ENCODE peak calls at places on chromosomes 1 and 21, in nine cellular contexts. One of them, this sample, is unnamed.

GRCh38 chr1:117189726-117190125 is 21.0 kb downstream of the VTCN1 start:
- DNase-seq in activated T-helper 9 cell treated with anti-CD3 and anti-CD28 coated beads, Interleukin-2, amount 50 U/mL, for 16 hours: no peak
- DNase-seq in sciatic nerve: no peak
- DNase-seq in AG08396: no peak
- DNase-seq in cardiac fibroblast: no peak
- DNase-seq in fibroblast of the aortic adventitia: no peak
- DNase-seq in T follicular helper cell: no peak
- DNase-seq in H4: no peak
- DNase-seq in NCI-H2081: no peak
- DNase-seq in this sample: no peak

GRCh38 chr1:209064850-209065249 is 518.7 kb upstream of the CAMK1G start:
- DNase-seq in cardiac fibroblast: no peak
- DNase-seq in fibroblast of the aortic adventitia: no peak
- DNase-seq in sciatic nerve: no peak
- DNase-seq in T follicular helper cell: no peak
- DNase-seq in H4: no peak
- DNase-seq in NCI-H2081: peak; percentile 22
- DNase-seq in activated T-helper 9 cell treated with anti-CD3 and anti-CD28 coated beads, Interleukin-2, amount 50 U/mL, for 16 hours: no peak
- DNase-seq in AG08396: no peak
- DNase-seq in this sample: no peak

GRCh38 chr1:92754000-92754787 is 30.7 kb downstream of the EVI5 start:
- DNase-seq in activated T-helper 9 cell treated with anti-CD3 and anti-CD28 coated beads, Interleukin-2, amount 50 U/mL, for 16 hours: no peak
- DNase-seq in AG08396: peak; percentile 43
- DNase-seq in H4: peak; percentile 14
- DNase-seq in cardiac fibroblast: peak; percentile 78
- DNase-seq in fibroblast of the aortic adventitia: peak; percentile 89
- DNase-seq in NCI-H2081: no peak
- DNase-seq in sciatic nerve: no peak
- DNase-seq in T follicular helper cell: no peak
- DNase-seq in this sample: peak; percentile 83

GRCh38 chr1:205374205-205375078 is 17.7 kb upstream of the KLHDC8A start:
- DNase-seq in activated T-helper 9 cell treated with anti-CD3 and anti-CD28 coated beads, Interleukin-2, amount 50 U/mL, for 16 hours: no peak
- DNase-seq in cardiac fibroblast: peak; percentile 75
- DNase-seq in fibroblast of the aortic adventitia: peak; percentile 88
- DNase-seq in NCI-H2081: peak; percentile 47
- DNase-seq in H4: peak; percentile 58
- DNase-seq in T follicular helper cell: no peak
- DNase-seq in AG08396: peak; percentile 57
- DNase-seq in sciatic nerve: no peak
- DNase-seq in this sample: peak; percentile 70

GRCh38 chr1:3992103-3992556 is 92.1 kb upstream of the C1orf174 start:
- DNase-seq in fibroblast of the aortic adventitia: no peak
- DNase-seq in sciatic nerve: no peak
- DNase-seq in NCI-H2081: no peak
- DNase-seq in H4: no peak
- DNase-seq in cardiac fibroblast: no peak
- DNase-seq in T follicular helper cell: no peak
- DNase-seq in AG08396: no peak
- DNase-seq in activated T-helper 9 cell treated with anti-CD3 and anti-CD28 coated beads, Interleukin-2, amount 50 U/mL, for 16 hours: no peak
- DNase-seq in this sample: no peak

GRCh38 chr1:61157420-61157987 is 75.1 kb downstream of the NFIA start:
- DNase-seq in H4: peak; percentile 87
- DNase-seq in NCI-H2081: no peak
- DNase-seq in T follicular helper cell: no peak
- DNase-seq in AG08396: peak; percentile 48
- DNase-seq in sciatic nerve: no peak
- DNase-seq in fibroblast of the aortic adventitia: peak; percentile 94
- DNase-seq in activated T-helper 9 cell treated with anti-CD3 and anti-CD28 coated beads, Interleukin-2, amount 50 U/mL, for 16 hours: no peak
- DNase-seq in cardiac fibroblast: peak; percentile 87
- DNase-seq in this sample: peak; percentile 42

GRCh38 chr1:8379513-8380186 is 61.7 kb downstream of the SLC45A1 start:
- DNase-seq in sciatic nerve: no peak
- DNase-seq in NCI-H2081: no peak
- DNase-seq in T follicular helper cell: no peak
- DNase-seq in AG08396: no peak
- DNase-seq in fibroblast of the aortic adventitia: no peak
- DNase-seq in H4: no peak
- DNase-seq in cardiac fibroblast: no peak
- DNase-seq in activated T-helper 9 cell treated with anti-CD3 and anti-CD28 coated beads, Interleukin-2, amount 50 U/mL, for 16 hours: no peak
- DNase-seq in this sample: no peak

GRCh38 chr1:66275083-66275482 is 258.9 kb upstream of the SGIP1 start:
- DNase-seq in cardiac fibroblast: no peak
- DNase-seq in activated T-helper 9 cell treated with anti-CD3 and anti-CD28 coated beads, Interleukin-2, amount 50 U/mL, for 16 hours: no peak
- DNase-seq in sciatic nerve: no peak
- DNase-seq in AG08396: no peak
- DNase-seq in H4: no peak
- DNase-seq in T follicular helper cell: no peak
- DNase-seq in NCI-H2081: no peak
- DNase-seq in fibroblast of the aortic adventitia: no peak
- DNase-seq in this sample: no peak

GRCh38 chr1:151553659-151554058 is 13.6 kb downstream of the TUFT1 start:
- DNase-seq in AG08396: no peak
- DNase-seq in activated T-helper 9 cell treated with anti-CD3 and anti-CD28 coated beads, Interleukin-2, amount 50 U/mL, for 16 hours: no peak
- DNase-seq in H4: peak; percentile 31
- DNase-seq in sciatic nerve: no peak
- DNase-seq in fibroblast of the aortic adventitia: peak; percentile 25
- DNase-seq in cardiac fibroblast: no peak
- DNase-seq in NCI-H2081: no peak
- DNase-seq in T follicular helper cell: no peak
- DNase-seq in this sample: peak; percentile 74

GRCh38 chr1:212010004-212010403 is 25.4 kb downstream of the INTS7 start:
- DNase-seq in T follicular helper cell: no peak
- DNase-seq in fibroblast of the aortic adventitia: no peak
- DNase-seq in activated T-helper 9 cell treated with anti-CD3 and anti-CD28 coated beads, Interleukin-2, amount 50 U/mL, for 16 hours: no peak
- DNase-seq in NCI-H2081: no peak
- DNase-seq in sciatic nerve: no peak
- DNase-seq in H4: no peak
- DNase-seq in AG08396: no peak
- DNase-seq in cardiac fibroblast: no peak
- DNase-seq in this sample: no peak

GRCh38 chr21:34932233-34932632 is 116.9 kb downstream of the RUNX1 start:
- DNase-seq in fibroblast of the aortic adventitia: no peak
- DNase-seq in cardiac fibroblast: no peak
- DNase-seq in activated T-helper 9 cell treated with anti-CD3 and anti-CD28 coated beads, Interleukin-2, amount 50 U/mL, for 16 hours: no peak
- DNase-seq in T follicular helper cell: no peak
- DNase-seq in H4: no peak
- DNase-seq in sciatic nerve: no peak
- DNase-seq in AG08396: no peak
- DNase-seq in NCI-H2081: no peak
- DNase-seq in this sample: no peak

GRCh38 chr1:109792056-109792831 is 28.5 kb upstream of the EPS8L3 start:
- DNase-seq in T follicular helper cell: no peak
- DNase-seq in AG08396: peak; percentile 85
- DNase-seq in fibroblast of the aortic adventitia: peak; percentile 93
- DNase-seq in NCI-H2081: peak; percentile 69
- DNase-seq in sciatic nerve: peak; percentile 80
- DNase-seq in activated T-helper 9 cell treated with anti-CD3 and anti-CD28 coated beads, Interleukin-2, amount 50 U/mL, for 16 hours: no peak
- DNase-seq in H4: peak; percentile 89
- DNase-seq in cardiac fibroblast: peak; percentile 97
- DNase-seq in this sample: peak; percentile 76